ENCODE peak calls at places on chromosomes 13 and 19, in five cellular contexts. C, O, K, V and J are unnamed samples.

GRCh38 chr19:9165256-9165655 is 13.5 kb upstream of the OR7D2 start:
- DNase-seq in C (peak), O (peak), K (no peak), V (no peak), J (no peak)

GRCh38 chr13:44759723-44760360 is 183.7 kb upstream of the TSC22D1 start:
- DNase-seq in C (no peak), O (peak), K (peak), V (no peak), J (no peak)

GRCh38 chr13:103539265-103539664 is 473.0 kb upstream of the SLC10A2 start:
- DNase-seq in C (no peak), O (no peak), K (peak), V (no peak), J (no peak)

GRCh38 chr19:42250666-42251531 is 4.0 kb downstream of the ERF start:
- DNase-seq in C (peak), O (peak), K (peak), V (no peak), J (no peak)

GRCh38 chr13:46010148-46010547 is 42.4 kb downstream of the ZC3H13 start:
- DNase-seq in C (peak), O (no peak), K (no peak), V (no peak), J (no peak)

GRCh38 chr13:40432018-40432978 is 234.1 kb downstream of the FOXO1 start:
- DNase-seq in C (no peak), O (no peak), K (no peak), V (no peak), J (no peak)

GRCh38 chr13:45167611-45168554 is 33.0 kb downstream of the KCTD4 start:
- DNase-seq in C (peak), O (peak), K (peak), V (no peak), J (no peak)

GRCh38 chr19:1865172-1866010 is 2.0 kb upstream of the KLF16 start:
- DNase-seq in C (no peak), O (no peak), K (no peak), V (no peak), J (no peak)

GRCh38 chr13:91346848-91347211 is 657 bp upstream of the MIR17HG start:
- DNase-seq in C (no peak), O (peak), K (no peak), V (no peak), J (no peak)

GRCh38 chr13:102856603-102857002 is 10.8 kb downstream of the ERCC5 start:
- DNase-seq in C (peak), O (peak), K (peak), V (no peak), J (no peak)

GRCh38 chr19:49403404-49404187 is 15.5 kb downstream of the KASH5 start:
- DNase-seq in C (no peak), O (no peak), K (no peak), V (peak), J (no peak)

GRCh38 chr19:35901854-35902661 is at the start of gene HCST:
- DNase-seq in C (peak), O (peak), K (no peak), V (no peak), J (no peak)

GRCh38 chr19:8489591-8490394 is 12.6 kb downstream of the PRAM1 start:
- DNase-seq in C (no peak), O (no peak), K (no peak), V (no peak), J (no peak)

GRCh38 chr19:1863638-1864479 is 480 bp upstream of the KLF16 start:
- DNase-seq in C (peak), O (peak), K (peak), V (no peak), J (no peak)

GRCh38 chr13:113404366-113404722 is 40.4 kb upstream of the GRTP1 start:
- DNase-seq in C (no peak), O (no peak), K (no peak), V (no peak), J (no peak)

GRCh38 chr13:30857636-30858035 is 48.4 kb upstream of the MEDAG start:
- DNase-seq in C (no peak), O (no peak), K (no peak), V (no peak), J (no peak)

GRCh38 chr19:17671906-17672305 is 16.2 kb downstream of the UNC13A start:
- DNase-seq in C (peak), O (peak), K (no peak), V (no peak), J (no peak)

GRCh38 chr19:20926796-20927195 is 3.7 kb downstream of the ZNF85 start:
- DNase-seq in C (peak), O (no peak), K (no peak), V (no peak), J (no peak)
- TF ChIP-seq CTCF in C (no peak), O (no peak), K (no peak), V (no peak), J (no peak)

GRCh38 chr13:52450793-52451116 is 321 bp upstream of the VPS36 start:
- DNase-seq in C (no peak), O (no peak), K (no peak), V (no peak), J (no peak)
- TF ChIP-seq CTCF in C (no peak), O (no peak), K (no peak), V (no peak), J (no peak)

GRCh38 chr13:32222046-32222676 is 93.0 kb downstream of the ZAR1L start:
- DNase-seq in C (no peak), O (no peak), K (no peak), V (no peak), J (no peak)

GRCh38 chr13:32228330-32229041 is 86.7 kb downstream of the ZAR1L start:
- DNase-seq in C (peak), O (peak), K (no peak), V (no peak), J (no peak)

GRCh38 chr13:32229443-32229842 is 85.7 kb downstream of the ZAR1L start:
- DNase-seq in C (no peak), O (no peak), K (no peak), V (no peak), J (no peak)

GRCh38 chr13:32225494-32225931 is 89.7 kb downstream of the ZAR1L start:
- DNase-seq in C (peak), O (peak), K (no peak), V (no peak), J (no peak)

DNA sequence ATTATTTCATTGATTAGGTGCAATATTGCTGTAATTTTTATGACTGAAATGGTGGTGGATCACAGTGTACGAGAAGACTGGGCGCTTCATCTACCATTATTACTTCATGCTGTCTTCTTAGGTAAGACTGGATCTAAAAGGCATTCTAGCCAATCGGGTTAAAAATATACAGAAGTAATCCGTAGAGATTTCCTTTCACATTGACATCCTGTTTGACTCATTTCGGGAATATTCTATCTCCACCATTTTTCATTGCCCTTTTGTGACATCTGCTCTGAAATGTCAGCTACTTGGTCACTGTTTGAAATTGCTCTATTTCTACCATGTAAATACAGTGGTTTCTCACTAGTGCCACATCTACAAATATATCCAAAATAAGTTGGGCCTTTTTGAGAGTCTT is 90.2 kb downstream of the ZAR1L start:
- DNase-seq in C (no peak), O (no peak), K (no peak), V (no peak), J (no peak)
- TF ChIP-seq CTCF in C (no peak), O (no peak), K (no peak), V (no peak), J (no peak)

GRCh38 chr13:98480915-98481510 is 95.9 kb downstream of the STK24 start:
- DNase-seq in C (peak), O (peak), K (no peak), V (no peak), J (no peak)

GRCh38 chr13:98484289-98485219 is 92.4 kb downstream of the STK24 start:
- DNase-seq in C (peak), O (peak), K (peak), V (no peak), J (peak)

GRCh38 chr13:98483636-98484288 is 93.1 kb downstream of the STK24 start:
- DNase-seq in C (peak), O (no peak), K (no peak), V (no peak), J (no peak)

GRCh38 chr13:98481511-98481951 is 95.4 kb downstream of the STK24 start:
- DNase-seq in C (no peak), O (no peak), K (no peak), V (no peak), J (no peak)

DNA sequence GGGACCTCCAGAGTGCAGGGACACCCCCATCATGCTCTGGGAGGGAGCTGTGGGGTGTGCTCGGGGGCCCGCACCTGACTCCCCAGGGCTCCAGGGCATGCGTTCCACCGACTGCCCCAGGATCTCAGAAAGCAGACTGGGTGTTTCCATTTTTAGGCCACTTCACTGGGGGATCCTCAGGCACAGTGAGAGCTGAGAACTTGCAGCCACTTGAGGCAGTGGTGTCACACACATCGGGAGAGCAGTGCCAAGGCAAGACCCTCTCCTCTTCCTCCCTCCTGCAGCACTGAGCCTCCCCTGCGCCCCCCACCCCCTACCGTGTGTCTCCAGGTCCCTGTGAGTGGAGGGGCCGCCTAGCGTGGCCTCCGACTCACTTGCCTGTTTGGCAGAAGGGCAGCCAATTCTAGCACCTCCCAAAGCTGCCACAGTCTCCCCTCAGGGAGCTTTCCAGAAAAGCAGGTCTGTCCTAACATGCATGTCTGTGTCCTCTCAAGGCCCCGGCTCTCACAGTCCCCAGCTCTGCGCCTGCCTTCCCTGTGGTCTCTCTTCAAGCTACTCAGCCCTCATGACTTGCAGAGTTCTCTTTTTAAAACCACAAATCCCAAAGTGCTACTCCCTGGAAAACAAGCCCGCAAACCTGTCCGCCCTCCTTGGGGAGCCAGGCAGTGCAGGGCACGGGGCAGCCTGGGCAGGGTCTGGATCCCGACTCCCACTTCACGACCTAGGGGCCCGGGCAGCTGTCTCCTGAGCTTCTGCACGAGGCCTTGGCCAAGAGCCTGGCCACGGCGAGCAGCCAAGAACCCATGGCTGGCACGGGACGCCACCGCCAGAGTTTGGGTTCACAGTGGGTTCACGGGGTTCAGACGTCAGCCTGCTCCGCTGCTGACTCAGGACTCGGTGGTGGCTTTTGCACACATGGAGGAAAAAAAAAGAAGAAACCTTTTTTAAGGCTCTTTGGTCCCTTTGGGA is 94.1 kb downstream of the STK24 start:
- DNase-seq in C (peak), O (peak), K (peak), V (no peak), J (peak)
- TF ChIP-seq CTCF in C (peak), O (peak), K (no peak), V (no peak), J (no peak)

DNA sequence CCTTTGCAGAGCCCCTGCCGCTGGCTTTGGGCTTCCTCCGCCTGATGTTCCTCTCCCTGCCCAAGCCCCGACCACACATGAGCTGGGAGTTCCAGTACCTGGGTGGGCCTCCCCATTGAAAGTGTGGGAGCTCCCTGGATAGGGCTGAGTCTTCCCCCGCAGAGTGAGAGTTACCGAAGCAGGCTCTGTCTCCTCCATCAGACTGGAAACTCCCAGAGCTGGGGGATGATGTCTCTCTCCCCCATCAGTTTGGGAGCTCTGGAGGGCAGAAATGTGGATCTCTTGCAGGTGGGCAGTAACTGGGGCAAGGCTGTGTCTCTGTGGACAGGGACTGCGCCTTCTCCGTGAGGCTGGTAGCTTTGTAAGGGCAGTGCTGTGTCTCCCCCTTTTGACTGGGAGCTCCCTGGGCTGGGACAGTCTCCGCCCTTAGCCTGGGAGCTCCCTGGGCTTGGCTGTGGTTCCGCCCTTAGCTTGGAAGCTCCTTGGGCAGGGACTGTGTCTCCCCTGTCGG is 767 bp downstream of the DCAF15 start:
- DNase-seq in C (peak), O (peak), K (no peak), V (no peak), J (no peak)
- TF ChIP-seq CTCF in C (peak), O (peak), K (no peak), V (no peak), J (no peak)

GRCh38 chr13:92963029-92963428 is 263.6 kb upstream of the GPC6 start:
- DNase-seq in C (no peak), O (peak), K (no peak), V (no peak), J (no peak)

GRCh38 chr13:92954746-92955145 is 271.9 kb upstream of the GPC6 start:
- DNase-seq in C (no peak), O (no peak), K (no peak), V (no peak), J (no peak)

DNA sequence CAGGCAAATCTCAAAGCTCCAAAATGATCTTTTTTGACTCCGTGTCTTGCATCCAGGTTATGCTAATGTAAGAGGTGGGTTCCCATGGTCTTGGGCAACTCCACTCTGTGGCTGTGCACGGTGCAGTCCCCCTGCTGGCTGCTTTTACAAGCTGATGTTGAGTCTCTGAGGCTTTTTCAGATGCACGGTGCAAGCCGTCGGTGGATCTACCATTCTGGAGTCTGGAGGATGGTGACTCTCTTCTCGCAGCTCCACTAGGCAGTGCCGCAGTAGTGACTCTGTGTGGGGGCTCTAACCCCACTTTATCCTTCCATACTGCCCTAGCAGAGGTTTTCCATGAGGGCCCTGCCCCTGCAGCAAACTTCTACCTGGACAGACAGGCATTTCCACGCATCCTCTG is 266.8 kb upstream of the GPC6 start:
- DNase-seq in C (no peak), O (no peak), K (no peak), V (no peak), J (no peak)
- TF ChIP-seq CTCF in C (no peak), O (no peak), K (no peak), V (no peak), J (no peak)